ENCODE peak calls at places on chromosomes 3 and 15, in nine cellular contexts. D is epithelial cell of proximal tubule; V is MCF 10A; X is AG04449; L is fibroblast of mammary gland; N is CD4-positive, alpha-beta T cell; T is A549; U is GM13976; S is astrocyte of the spinal cord. H is an unnamed sample.

GRCh38 chr3:15359677-15360397 is 27.5 kb upstream of the SH3BP5 start:
- DNase-seq in S (peak), X (no peak), V (no peak), U (no peak), D (no peak), L (peak), N (no peak), T (no peak), H (no peak)

GRCh38 chr15:77446840-77447390 is 26.2 kb downstream of the HMG20A start:
- DNase-seq in X (no peak), T (no peak), D (no peak), S (no peak), L (no peak), V (no peak), U (no peak), N (no peak), H (no peak)

GRCh38 chr3:27521179-27521871 is 37.1 kb upstream of the SLC4A7 start:
- DNase-seq in L (peak), V (peak), U (no peak), X (peak), S (peak), D (peak), N (no peak), T (peak), H (no peak)

GRCh38 chr3:32848215-32848614 is 30.4 kb downstream of the TRIM71 start:
- DNase-seq in T (no peak), S (no peak), D (no peak), L (no peak), X (no peak), U (no peak), V (no peak), N (no peak), H (no peak)

GRCh38 chr3:71493372-71493771 is 90.2 kb downstream of the FOXP1 start:
- DNase-seq in S (no peak), N (peak), X (no peak), T (no peak), D (no peak), L (no peak), V (no peak), U (no peak), H (no peak)

GRCh38 chr3:119145500-119146167 is at the start of gene TEX55:
- DNase-seq in N (no peak), L (peak), S (peak), V (peak), U (peak), X (no peak), D (peak), T (peak), H (no peak)

GRCh38 chr15:88256261-88257230 is at the start of gene NTRK3:
- DNase-seq in U (no peak), L (no peak), S (peak), N (no peak), D (no peak), V (no peak), T (no peak), X (no peak), H (peak)

GRCh38 chr3:15284121-15284889 is 48.1 kb downstream of the SH3BP5 start:
- DNase-seq in D (no peak), U (no peak), N (no peak), X (no peak), S (no peak), L (no peak), V (peak), T (no peak), H (no peak)

GRCh38 chr15:75200765-75201608 is 695 bp upstream of the C15orf39 start:
- DNase-seq in X (no peak), V (peak), U (peak), D (no peak), S (peak), N (peak), L (no peak), T (no peak), H (peak)

GRCh38 chr15:45337224-45337623 is 41.1 kb downstream of the GATM start:
- DNase-seq in D (no peak), U (no peak), X (no peak), L (no peak), S (no peak), T (no peak), V (no peak), N (no peak), H (no peak)

GRCh38 chr3:155342344-155342743 is 48.9 kb upstream of the STRIT1 start:
- DNase-seq in X (no peak), S (no peak), N (no peak), D (no peak), L (no peak), V (no peak), U (no peak), T (no peak), H (no peak)

GRCh38 chr3:175346573-175347356 is 487.6 kb downstream of the NAALADL2 start:
- DNase-seq in N (no peak), S (peak), T (no peak), U (no peak), L (peak), D (peak), V (peak), X (peak), H (no peak)

GRCh38 chr3:195356151-195357086 is 85.5 kb upstream of the XXYLT1 start:
- DNase-seq in T (no peak), S (peak), L (peak), V (no peak), U (no peak), D (no peak), N (no peak), X (no peak), H (no peak)

GRCh38 chr3:100928638-100929428 is 64.4 kb downstream of the ABI3BP start:
- DNase-seq in D (no peak), X (peak), T (no peak), N (no peak), V (peak), L (peak), S (peak), U (no peak), H (no peak)

GRCh38 chr15:40002295-40002694 is 36.7 kb downstream of the SRP14 start:
- DNase-seq in S (peak), D (peak), U (no peak), X (no peak), V (peak), N (no peak), L (peak), T (peak), H (no peak)

GRCh38 chr15:52785672-52786406 is 4.3 kb downstream of the ONECUT1 start:
- DNase-seq in V (no peak), X (no peak), T (no peak), D (no peak), U (no peak), S (no peak), N (no peak), L (no peak), H (peak)

GRCh38 chr15:52783191-52783829 is 6.8 kb downstream of the ONECUT1 start:
- DNase-seq in L (no peak), V (no peak), X (no peak), D (no peak), U (no peak), S (no peak), N (no peak), T (no peak), H (peak)

GRCh38 chr15:52782514-52782913 is 7.6 kb downstream of the ONECUT1 start:
- DNase-seq in N (no peak), U (no peak), L (no peak), S (no peak), V (no peak), T (no peak), X (no peak), D (no peak), H (no peak)

GRCh38 chr15:52784799-52785671 is 5.1 kb downstream of the ONECUT1 start:
- DNase-seq in N (no peak), U (no peak), D (no peak), T (no peak), X (no peak), S (no peak), V (no peak), L (no peak), H (peak)

DNA sequence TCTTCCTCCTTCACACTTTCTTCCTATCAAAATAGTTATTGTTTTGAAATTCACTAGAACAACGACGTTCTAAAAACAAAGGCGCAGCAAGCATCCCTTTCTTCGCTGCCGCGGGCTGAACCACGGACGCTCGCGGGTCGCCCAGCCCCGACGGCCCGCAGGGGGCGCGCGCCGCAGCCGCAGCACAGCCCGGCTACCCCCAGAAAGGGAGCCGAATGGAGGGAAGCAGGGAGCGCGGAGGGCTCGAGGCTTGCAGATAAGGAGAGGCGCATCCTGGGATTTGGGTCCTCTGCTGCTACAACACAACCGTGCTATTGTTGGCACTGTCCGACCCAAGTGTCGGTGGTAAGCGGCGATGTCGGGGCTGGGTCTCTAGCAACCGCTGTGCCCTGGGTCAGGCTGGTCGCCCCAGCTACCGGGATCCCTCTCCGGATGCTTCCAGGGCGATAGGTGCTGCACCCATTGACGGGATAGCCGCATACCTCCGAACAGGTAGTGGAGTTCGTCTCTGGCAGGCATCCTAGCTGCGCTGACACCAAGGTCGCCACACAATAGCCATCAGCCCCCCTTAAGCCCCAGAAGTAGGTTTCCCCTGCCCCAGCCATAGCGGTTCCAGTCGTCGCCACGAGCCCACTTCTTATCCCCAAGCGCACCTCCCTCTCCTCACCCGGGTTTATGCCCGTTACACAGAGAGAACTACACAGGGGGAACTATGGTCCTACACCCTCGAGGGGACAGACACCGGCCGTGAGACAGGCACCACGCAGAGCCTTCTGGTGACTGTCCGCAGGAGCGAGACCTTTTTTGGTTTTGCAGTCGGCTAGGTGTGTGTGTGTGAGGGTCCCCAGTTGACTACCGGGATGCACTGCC is 6.0 kb downstream of the ONECUT1 start:
- DNase-seq in T (peak), N (no peak), X (no peak), L (peak), U (peak), V (no peak), S (no peak), D (no peak), H (peak)
- TF ChIP-seq CTCF in T (peak), N (peak), X (peak), L (peak), U (peak), V (no peak), S (peak), D (peak), H (peak)

GRCh38 chr15:72473670-72474465 is at the start of gene ARIH1:
- DNase-seq in D (peak), S (peak), U (peak), N (peak), X (peak), L (peak), T (peak), V (peak), H (peak)
- TF ChIP-seq CTCF in D (peak), S (peak), U (peak), N (no peak), X (peak), L (peak), T (peak), V (peak), H (no peak)

DNA sequence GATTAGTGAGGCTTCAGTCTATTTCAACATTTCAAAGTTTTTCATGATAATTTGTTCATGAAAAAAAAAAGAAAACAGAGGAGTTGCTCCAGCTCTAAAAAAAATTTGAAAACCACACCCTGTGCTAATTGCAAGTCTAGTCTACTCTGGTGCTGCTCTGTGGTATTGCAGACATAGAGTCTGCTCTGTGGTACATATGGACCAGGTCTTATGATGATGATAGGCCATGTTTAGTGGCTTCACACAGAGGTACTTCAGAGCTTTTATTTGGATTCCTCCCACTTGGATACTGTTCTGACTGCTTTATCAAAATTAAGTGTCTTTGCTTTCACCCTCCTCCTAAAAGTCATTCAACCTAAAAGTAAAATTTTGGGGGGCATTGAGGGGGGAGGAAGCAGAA is 160.8 kb downstream of the ALCAM start:
- DNase-seq in T (no peak), U (no peak), V (no peak), L (no peak), D (no peak), X (no peak), S (no peak), N (no peak), H (no peak)
- TF ChIP-seq CTCF in T (no peak), U (no peak), V (no peak), L (no peak), D (no peak), X (no peak), S (no peak), N (no peak), H (no peak)

DNA sequence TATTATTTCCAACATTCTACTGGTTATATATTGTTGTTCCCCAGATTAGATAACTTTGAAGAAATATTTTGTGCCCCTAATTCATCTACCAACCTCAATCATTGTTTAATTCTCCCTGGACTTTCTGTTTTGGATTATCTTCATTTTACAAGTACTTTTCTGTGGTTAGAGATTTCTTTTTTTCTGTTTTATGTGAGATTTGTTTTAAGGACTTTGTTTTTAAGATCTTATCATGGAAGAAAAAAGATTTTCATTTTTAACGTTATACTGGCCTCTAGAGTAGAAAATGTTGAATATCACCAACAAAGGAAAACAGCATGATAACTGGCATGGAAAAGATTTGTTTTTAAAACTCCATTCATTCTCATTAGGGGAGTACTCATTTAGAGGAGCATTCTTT is 210.9 kb upstream of the KCNMB2 start:
- DNase-seq in V (peak), S (peak), T (no peak), N (no peak), D (no peak), X (peak), U (no peak), L (peak), H (no peak)
- TF ChIP-seq CTCF in V (peak), S (peak), T (peak), N (no peak), D (no peak), X (peak), U (no peak), L (peak), H (peak)

H was measured in nephron progenitor cell.